ENCODE peak calls at places on chromosomes 6 and 20, in eight cellular contexts. P, N, X, D, J, I, Z and O are unnamed samples.

GRCh38 chr20:61525781-61526431 is 273.8 kb downstream of the CDH4 start:
- DNase-seq in P (no peak), N (no peak), X (no peak), D (peak), J (no peak), I (no peak), Z (no peak), O (no peak)

GRCh38 chr6:107636486-107636885 is 146.6 kb downstream of the SOBP start:
- DNase-seq in P (no peak), N (no peak), X (no peak), D (no peak), J (no peak), I (no peak), Z (no peak), O (no peak)

GRCh38 chr6:26273673-26274595 is 91.1 kb upstream of the BTN3A2 start:
- DNase-seq in P (no peak), N (no peak), X (no peak), D (peak), J (no peak), I (peak), Z (peak), O (peak)

GRCh38 chr6:55925292-55925691 is 49.9 kb upstream of the BMP5 start:
- DNase-seq in P (no peak), N (no peak), X (no peak), D (peak), J (peak), I (no peak), Z (no peak), O (peak)

GRCh38 chr6:62446647-62447316 is 160.8 kb upstream of the KHDRBS2 start:
- DNase-seq in P (no peak), N (no peak), X (no peak), D (no peak), J (no peak), I (no peak), Z (no peak), O (no peak)

GRCh38 chr20:62838511-62838910 is 21.7 kb downstream of the COL9A3 start:
- DNase-seq in P (no peak), N (no peak), X (no peak), D (no peak), J (no peak), I (no peak), Z (peak), O (peak)

GRCh38 chr6:10383312-10384063 is 31.4 kb downstream of the TFAP2A start:
- DNase-seq in P (no peak), N (no peak), X (no peak), D (no peak), J (peak), I (no peak), Z (no peak), O (no peak)

GRCh38 chr20:53961527-53961926 is 108.9 kb downstream of the BCAS1 start:
- DNase-seq in P (no peak), N (no peak), X (no peak), D (peak), J (no peak), I (no peak), Z (no peak), O (no peak)

GRCh38 chr20:40197744-40198143 is 491.3 kb downstream of the MAFB start:
- DNase-seq in P (no peak), N (no peak), X (no peak), D (no peak), J (no peak), I (no peak), Z (no peak), O (peak)

GRCh38 chr6:32081168-32081624 is 27.9 kb downstream of the TNXB start:
- DNase-seq in P (peak), N (peak), X (no peak), D (peak), J (peak), I (no peak), Z (no peak), O (peak)

GRCh38 chr20:58447733-58448391 is 58.8 kb downstream of the VAPB start:
- DNase-seq in P (no peak), N (no peak), X (no peak), D (peak), J (peak), I (peak), Z (peak), O (peak)

GRCh38 chr20:58446938-58447265 is 57.9 kb downstream of the VAPB start:
- DNase-seq in P (no peak), N (no peak), X (no peak), D (no peak), J (no peak), I (no peak), Z (no peak), O (no peak)

GRCh38 chr20:58450259-58450658 is 61.2 kb downstream of the VAPB start:
- DNase-seq in P (no peak), N (no peak), X (no peak), D (peak), J (no peak), I (no peak), Z (no peak), O (no peak)

GRCh38 chr20:58449703-58450138 is 60.7 kb downstream of the VAPB start:
- DNase-seq in P (no peak), N (no peak), X (no peak), D (no peak), J (no peak), I (no peak), Z (no peak), O (no peak)

GRCh38 chr20:58448958-58449357 is 59.9 kb downstream of the VAPB start:
- DNase-seq in P (no peak), N (no peak), X (no peak), D (no peak), J (no peak), I (no peak), Z (no peak), O (no peak)
- H3K4me3 ChIP-seq in P (no peak), N (no peak), X (no peak), D (no peak), J (no peak), I (no peak), Z (no peak), O (no peak)

GRCh38 chr6:3743541-3743940 is 8.0 kb downstream of the PXDC1 start:
- DNase-seq in P (peak), N (no peak), X (no peak), D (no peak), J (no peak), I (no peak), Z (no peak), O (peak)

GRCh38 chr6:3744211-3744900 is 7.2 kb downstream of the PXDC1 start:
- DNase-seq in P (peak), N (no peak), X (no peak), D (no peak), J (no peak), I (no peak), Z (no peak), O (peak)

GRCh38 chr6:3741477-3741871 is 10.0 kb downstream of the PXDC1 start:
- DNase-seq in P (peak), N (no peak), X (no peak), D (no peak), J (no peak), I (no peak), Z (no peak), O (peak)

GRCh38 chr6:3742076-3742425 is 9.5 kb downstream of the PXDC1 start:
- DNase-seq in P (no peak), N (no peak), X (no peak), D (no peak), J (peak), I (no peak), Z (no peak), O (peak)

DNA sequence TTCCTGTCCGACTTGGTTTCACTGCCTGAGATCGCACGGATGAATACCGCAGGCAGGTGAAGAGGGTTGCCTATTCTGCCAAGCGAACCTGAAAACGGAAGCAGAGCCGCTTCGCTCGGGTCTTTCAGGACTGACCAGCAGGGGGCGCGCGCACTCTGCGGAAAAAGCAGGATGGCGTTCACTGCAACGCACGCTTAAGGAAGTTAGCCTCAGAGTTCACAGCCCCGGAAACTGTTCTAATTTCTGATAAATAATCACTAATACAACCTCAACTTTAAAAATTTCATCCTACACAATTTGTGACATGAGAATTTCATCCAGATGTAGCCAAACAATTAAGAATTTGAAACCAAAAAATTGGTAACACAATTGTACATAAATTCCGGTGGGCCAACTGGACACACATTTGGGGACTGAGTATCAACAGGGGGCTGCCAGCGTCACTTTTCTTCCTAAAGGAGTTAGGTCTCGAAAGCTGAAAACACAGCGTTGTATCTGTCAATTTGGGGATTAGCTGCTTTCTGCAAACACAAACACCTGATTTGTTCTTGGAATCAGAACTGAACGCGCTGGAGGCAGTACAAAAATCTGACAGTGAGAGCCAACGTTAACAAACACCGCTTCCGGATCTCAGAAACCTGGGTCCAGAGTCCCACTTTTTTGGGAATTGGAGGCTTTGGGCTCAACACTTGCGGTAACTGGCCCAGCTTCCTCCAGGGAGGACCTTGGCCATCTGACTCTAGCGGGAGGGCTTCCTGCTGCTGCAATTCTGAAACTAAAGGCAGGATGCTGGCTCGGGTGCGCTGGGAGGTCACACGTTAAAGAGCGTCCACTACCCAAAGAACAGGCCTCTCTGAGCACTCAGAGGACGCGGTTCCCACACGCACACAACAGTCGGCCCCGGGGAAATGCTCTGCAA is 8.8 kb downstream of the PXDC1 start:
- DNase-seq in P (peak), N (peak), X (peak), D (peak), J (peak), I (peak), Z (peak), O (peak)
- H3K4me3 ChIP-seq in P (peak), N (no peak), X (peak), D (peak), J (peak), I (no peak), Z (peak), O (peak)

DNA sequence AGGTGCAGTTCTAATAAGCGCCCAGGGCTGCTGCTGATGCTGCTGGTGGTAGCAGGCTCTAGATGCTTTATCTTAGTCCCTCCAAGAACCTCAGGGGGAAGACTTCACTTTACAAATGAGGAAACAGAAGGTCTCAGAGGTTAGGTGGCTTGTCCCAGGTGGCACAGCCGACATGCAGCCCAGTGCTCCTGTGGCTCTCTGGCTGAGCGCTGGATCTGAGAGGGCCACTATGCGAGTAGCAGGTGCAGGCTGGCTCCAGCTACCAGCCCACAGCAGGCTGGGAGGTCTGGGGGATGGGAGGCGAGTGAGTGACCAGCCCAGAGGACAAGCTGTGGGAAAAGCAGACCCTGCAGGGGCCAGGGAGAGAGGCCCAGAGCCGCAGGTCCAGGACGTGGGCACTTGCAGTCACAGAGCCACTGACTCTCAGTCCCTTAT is 90.9 kb downstream of the PRND start:
- DNase-seq in P (no peak), N (no peak), X (no peak), D (no peak), J (no peak), I (peak), Z (peak), O (no peak)
- H3K4me3 ChIP-seq in P (no peak), N (no peak), X (peak), D (no peak), J (no peak), I (peak), Z (no peak), O (no peak)

GRCh38 chr20:42204261-42204660 is 586.1 kb upstream of the CHD6 start:
- DNase-seq in P (no peak), N (no peak), X (no peak), D (no peak), J (no peak), I (no peak), Z (no peak), O (no peak)
- H3K4me3 ChIP-seq in P (no peak), N (no peak), X (no peak), D (no peak), J (no peak), I (no peak), Z (no peak), O (no peak)

DNA sequence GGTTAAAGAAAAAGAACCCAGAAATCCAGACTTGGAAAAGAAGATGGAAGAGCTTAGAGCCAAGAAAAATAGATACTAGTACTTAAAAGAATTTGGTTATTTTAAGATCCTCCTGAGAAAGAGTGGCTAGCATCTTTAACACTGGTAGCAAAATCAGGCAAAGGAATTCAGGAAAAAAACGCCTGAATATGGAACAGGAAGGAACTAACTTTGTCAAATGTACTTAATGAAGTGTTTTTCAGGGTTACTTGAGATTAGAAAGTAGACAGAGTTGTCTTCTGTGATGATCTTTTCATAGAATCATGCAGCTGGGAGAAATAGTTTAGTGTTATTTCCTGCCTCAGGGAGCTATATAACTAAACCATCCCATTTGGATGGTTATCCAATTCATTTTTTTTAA is 50.8 kb upstream of the SASH1 start:
- DNase-seq in P (no peak), N (no peak), X (no peak), D (no peak), J (no peak), I (no peak), Z (no peak), O (peak)
- H3K4me3 ChIP-seq in P (no peak), N (no peak), X (no peak), D (no peak), J (no peak), I (no peak), Z (no peak), O (no peak)

GRCh38 chr6:113375950-113376846 is 480.9 kb upstream of the MARCKS start:
- DNase-seq in P (no peak), N (no peak), X (no peak), D (no peak), J (peak), I (no peak), Z (no peak), O (peak)
- H3K4me3 ChIP-seq in P (no peak), N (no peak), X (no peak), D (no peak), J (no peak), I (no peak), Z (no peak), O (peak)

DNA sequence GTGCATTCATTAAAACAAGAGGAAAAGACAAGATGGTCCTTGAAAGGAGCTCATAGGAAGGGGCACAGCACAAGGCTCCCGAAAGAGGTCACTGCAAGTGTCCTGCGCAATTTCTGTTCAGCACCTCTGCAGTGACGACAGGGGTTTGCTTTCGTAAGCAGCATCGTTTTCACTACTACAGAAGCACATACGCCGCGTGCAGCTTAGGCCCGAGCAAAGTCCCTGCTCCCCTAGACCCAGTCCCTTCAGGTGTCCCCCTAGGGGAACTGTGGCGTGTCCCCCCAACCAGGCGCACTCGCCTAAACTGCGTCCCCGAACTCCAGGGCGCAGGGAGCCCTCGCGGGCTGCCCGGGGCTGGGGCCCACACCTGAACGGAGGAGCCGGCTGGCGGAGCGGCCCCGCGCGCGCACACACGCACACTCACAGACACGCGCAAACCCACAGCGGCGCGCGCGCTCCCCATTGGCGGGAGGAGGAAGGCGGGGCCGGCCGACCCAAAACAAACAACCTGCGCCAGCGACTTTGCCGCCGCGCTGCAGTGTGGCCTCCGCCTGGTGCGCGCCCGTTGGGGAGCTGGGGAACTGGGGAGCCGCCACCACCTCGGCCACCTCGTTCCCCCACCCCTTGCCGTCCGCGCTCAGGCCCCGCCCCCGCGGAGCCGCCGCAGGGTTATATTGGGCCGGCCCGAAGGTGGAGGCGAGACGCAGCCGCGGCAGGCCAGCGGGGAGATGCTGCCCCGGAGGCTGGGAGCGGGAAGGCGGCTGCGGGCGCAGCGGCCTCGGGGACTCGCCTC is at the start of gene FOXQ1:
- DNase-seq in P (no peak), N (no peak), X (peak), D (peak), J (peak), I (no peak), Z (no peak), O (peak)
- H3K4me3 ChIP-seq in P (peak), N (no peak), X (peak), D (peak), J (peak), I (no peak), Z (peak), O (peak)

GRCh38 chr20:10675456-10675848 is 1.7 kb upstream of the JAG1 start:
- DNase-seq in P (no peak), N (no peak), X (no peak), D (no peak), J (no peak), I (no peak), Z (no peak), O (no peak)
- H3K4me3 ChIP-seq in P (peak), N (peak), X (peak), D (no peak), J (peak), I (no peak), Z (peak), O (peak)

GRCh38 chr6:12344949-12345693 is 55.0 kb downstream of the EDN1 start:
- DNase-seq in P (no peak), N (no peak), X (no peak), D (no peak), J (no peak), I (no peak), Z (no peak), O (peak)
- H3K4me3 ChIP-seq in P (no peak), N (no peak), X (no peak), D (no peak), J (no peak), I (no peak), Z (no peak), O (no peak)

DNA sequence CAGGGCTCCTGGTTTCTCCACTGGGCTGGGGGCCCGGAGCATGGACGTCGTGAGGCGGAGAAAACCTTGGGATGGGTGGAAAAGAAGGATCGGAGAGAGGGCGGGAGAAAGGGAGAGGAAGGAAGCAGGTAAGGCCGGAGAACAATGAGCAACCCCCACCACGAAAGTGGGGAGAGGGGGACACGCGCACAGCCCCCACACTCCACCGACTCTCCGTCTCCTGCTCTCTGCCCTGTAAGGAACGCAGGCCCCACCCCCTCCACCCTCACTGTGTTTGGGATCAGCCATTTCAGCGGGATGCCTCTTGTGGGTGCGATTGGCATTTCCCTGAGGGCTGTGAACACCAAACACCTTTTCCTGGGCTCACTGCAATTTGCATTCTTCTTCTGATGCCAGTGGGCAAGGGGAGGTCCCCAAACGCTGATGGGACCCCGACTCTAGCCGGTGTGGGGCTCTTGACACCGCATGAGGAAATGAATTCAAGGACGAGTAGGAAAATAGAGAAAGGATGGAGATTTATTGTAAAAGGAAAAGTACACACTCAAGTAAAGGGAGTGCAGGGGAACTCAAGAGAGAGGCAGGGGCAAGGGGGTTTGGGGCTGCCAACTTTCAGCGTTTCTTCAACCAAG is 13.0 kb upstream of the RAET1L start:
- DNase-seq in P (no peak), N (no peak), X (no peak), D (no peak), J (no peak), I (no peak), Z (no peak), O (no peak)
- H3K4me3 ChIP-seq in P (peak), N (no peak), X (peak), D (no peak), J (no peak), I (no peak), Z (no peak), O (no peak)